ENCODE peak calls at places on chromosomes 13 and 19, in ten cellular contexts. F is heart left ventricle, S is fibroblast of the aortic adventitia, U is pancreas, M is PC-9, C is GM06990, X is thoracic aorta, B is fibroblast of pulmonary artery, T is dorsolateral prefrontal cortex, O is AG10803. D is an unnamed sample.

GRCh38 chr19:1283917-1284292 is 1.8 kb upstream of the EFNA2 start:
- DNase-seq in C (no peak), U (no peak), M (no peak), B (no peak), S (no peak), T (no peak), O (no peak), F (no peak), X (no peak), D (no peak)

GRCh38 chr13:112894673-112895481 is 74.1 kb upstream of the MCF2L start:
- DNase-seq in X (no peak), C (no peak), U (peak), O (no peak), S (no peak), M (no peak), F (peak), T (no peak), B (no peak), D (peak)

GRCh38 chr19:18021121-18021755 is 13.3 kb downstream of the ARRDC2 start:
- DNase-seq in M (peak), X (peak), O (peak), B (peak), F (peak), S (peak), U (peak), T (no peak), C (peak), D (no peak)

GRCh38 chr19:50909240-50910070 is 1.7 kb downstream of the KLK4 start:
- DNase-seq in T (no peak), S (no peak), B (peak), X (no peak), M (peak), C (peak), O (no peak), F (no peak), U (peak), D (peak)

GRCh38 chr13:104571161-104571889 is 1505.1 kb upstream of the SLC10A2 start:
- DNase-seq in C (no peak), M (peak), U (no peak), O (peak), T (peak), F (peak), S (peak), X (peak), B (peak), D (peak)

GRCh38 chr13:26011996-26012688 is 39.7 kb downstream of the SHISA2 start:
- DNase-seq in M (no peak), S (no peak), T (no peak), B (peak), C (no peak), F (no peak), O (no peak), U (no peak), X (no peak), D (peak)

GRCh38 chr13:80070024-80070703 is 270.8 kb downstream of the SPRY2 start:
- DNase-seq in O (no peak), F (no peak), X (no peak), U (no peak), S (no peak), C (no peak), M (no peak), B (no peak), T (no peak), D (peak)

GRCh38 chr13:113859311-113860050 is 4.4 kb downstream of the GAS6 start:
- DNase-seq in B (no peak), U (no peak), O (no peak), M (no peak), S (no peak), T (no peak), C (no peak), X (no peak), F (no peak), D (no peak)

GRCh38 chr13:64369121-64369520 is 2861.0 kb downstream of the PCDH9 start:
- DNase-seq in U (no peak), F (no peak), S (peak), O (no peak), M (no peak), B (peak), T (no peak), C (no peak), X (no peak), D (no peak)

GRCh38 chr19:6475321-6476108 is 6.1 kb downstream of the DENND1C start:
- DNase-seq in F (no peak), X (no peak), O (no peak), C (no peak), M (no peak), U (no peak), S (no peak), T (no peak), B (no peak), D (peak)

GRCh38 chr13:97976551-97977375 is 23.3 kb downstream of the IPO5 start:
- DNase-seq in X (peak), S (no peak), O (no peak), F (peak), M (no peak), U (no peak), B (no peak), T (peak), C (no peak), D (peak)

GRCh38 chr19:51783373-51783772 is 11.6 kb upstream of the FPR3 start:
- DNase-seq in O (peak), B (peak), F (no peak), S (peak), C (no peak), M (no peak), T (no peak), U (no peak), X (no peak), D (peak)

GRCh38 chr19:39122934-39123731 is 2.5 kb upstream of the PAK4 start:
- DNase-seq in F (no peak), C (no peak), X (no peak), S (no peak), O (no peak), T (no peak), B (no peak), U (no peak), M (no peak), D (no peak)

GRCh38 chr13:19864018-19864338 is 529 bp upstream of the ZMYM5 start:
- DNase-seq in B (peak), C (peak), F (peak), O (peak), X (no peak), U (peak), M (peak), S (peak), T (peak), D (peak)

GRCh38 chr19:17090501-17091074 is 15.0 kb downstream of the MYO9B start:
- DNase-seq in O (peak), C (no peak), U (no peak), X (no peak), T (no peak), M (no peak), F (no peak), B (peak), S (no peak), D (no peak)

GRCh38 chr13:100363874-100364273 is 224.7 kb downstream of the GGACT start:
- DNase-seq in S (peak), O (peak), X (no peak), C (no peak), U (no peak), T (no peak), M (peak), B (peak), F (no peak), D (no peak)

GRCh38 chr13:99124695-99125334 is 75.8 kb upstream of the UBAC2 start:
- DNase-seq in T (no peak), B (peak), X (no peak), S (peak), C (peak), O (peak), U (no peak), F (no peak), M (peak), D (no peak)

GRCh38 chr13:93305886-93306285 is 79.3 kb downstream of the GPC6 start:
- DNase-seq in O (no peak), T (no peak), C (no peak), X (no peak), F (no peak), B (no peak), U (no peak), M (no peak), S (peak), D (no peak)

GRCh38 chr13:43573361-43573740 is 213.4 kb downstream of the ENOX1 start:
- DNase-seq in B (peak), O (peak), F (no peak), S (no peak), M (no peak), T (no peak), U (no peak), X (no peak), C (no peak), D (peak)

GRCh38 chr19:45250832-45251451 is at the start of gene MARK4:
- DNase-seq in S (peak), F (peak), X (no peak), O (peak), U (peak), M (no peak), B (peak), C (peak), T (peak), D (peak)

GRCh38 chr19:1507763-1508506 is 4.9 kb downstream of the ADAMTSL5 start:
- DNase-seq in X (peak), S (peak), T (peak), B (peak), C (peak), F (peak), M (peak), O (peak), U (peak), D (peak)

GRCh38 chr13:48728226-48728625 is 74.5 kb downstream of the CYSLTR2 start:
- DNase-seq in F (no peak), B (no peak), O (no peak), X (no peak), U (no peak), T (no peak), M (no peak), C (no peak), S (no peak), D (no peak)

GRCh38 chr13:48726711-48727110 is 73.0 kb downstream of the CYSLTR2 start:
- DNase-seq in B (no peak), O (no peak), M (no peak), U (no peak), C (no peak), F (peak), T (no peak), S (no peak), X (no peak), D (no peak)

GRCh38 chr13:48730971-48731658 is 77.4 kb downstream of the CYSLTR2 start:
- DNase-seq in C (no peak), M (no peak), S (peak), O (peak), T (no peak), U (no peak), X (no peak), F (no peak), B (peak), D (peak)

GRCh38 chr13:48728876-48729275 is 75.1 kb downstream of the CYSLTR2 start:
- DNase-seq in O (no peak), M (no peak), F (no peak), U (no peak), S (no peak), T (no peak), B (no peak), X (no peak), C (no peak), D (no peak)

GRCh38 chr13:48727252-48728011 is 73.7 kb downstream of the CYSLTR2 start:
- DNase-seq in T (no peak), B (peak), U (no peak), C (no peak), X (no peak), F (peak), O (no peak), M (no peak), S (no peak), D (no peak)
- H3K4me3 ChIP-seq in T (no peak), B (no peak), U (no peak), C (no peak), X (no peak), F (no peak), O (no peak), M (no peak), S (no peak), D (no peak)

DNA sequence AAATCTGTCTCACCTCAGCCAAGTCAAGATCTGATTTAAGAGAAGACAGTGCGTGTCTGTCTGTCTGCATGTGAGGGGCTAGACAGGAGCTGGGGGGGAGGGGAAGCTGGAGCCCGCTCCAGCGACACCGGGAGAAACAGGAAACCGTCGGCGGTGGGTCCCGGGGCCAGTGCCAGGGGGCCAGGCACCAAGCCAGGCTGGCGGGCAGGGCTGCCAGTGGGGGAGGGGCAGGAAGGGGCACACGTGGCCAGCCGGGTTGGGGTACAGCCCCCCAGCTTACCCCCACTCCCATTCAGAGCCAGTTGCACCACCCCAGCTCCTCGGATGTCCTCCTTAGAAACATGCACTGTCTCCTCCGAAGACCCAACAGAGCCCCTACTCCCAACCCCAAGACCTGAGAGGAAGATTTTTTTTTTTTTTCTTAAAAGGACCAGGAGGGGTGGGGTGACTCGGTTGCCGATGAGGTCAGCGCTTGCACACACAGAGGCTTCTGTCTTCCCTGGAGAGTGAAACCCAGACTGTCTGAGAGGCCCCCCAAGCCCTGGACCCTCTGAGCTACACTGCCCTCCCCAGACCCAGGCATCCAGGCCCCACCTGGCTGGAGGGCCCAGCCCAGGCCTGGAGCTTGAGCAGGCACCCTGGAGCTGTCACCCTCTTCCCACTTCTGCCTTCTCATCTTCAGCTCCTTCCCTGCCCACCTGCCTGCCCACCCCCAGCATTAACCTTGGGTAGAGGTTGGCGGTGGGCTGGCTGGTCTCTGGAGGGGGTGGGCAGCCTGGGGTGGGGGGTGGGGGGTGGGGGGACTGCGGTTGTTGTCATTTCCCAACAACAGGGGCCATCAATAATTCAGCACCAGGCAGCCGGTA is 4.0 kb downstream of the ERF start:
- DNase-seq in T (no peak), M (no peak), C (no peak), F (peak), B (peak), X (no peak), O (peak), S (peak), U (peak), D (no peak)
- H3K4me3 ChIP-seq in T (peak), M (no peak), C (no peak), F (peak), B (peak), X (peak), O (peak), S (peak), U (no peak), D (no peak)

GRCh38 chr19:19661141-19661674 is 2.3 kb downstream of the ATP13A1 start:
- DNase-seq in U (no peak), O (no peak), C (no peak), X (no peak), S (no peak), F (no peak), T (no peak), B (no peak), M (no peak), D (no peak)
- H3K4me3 ChIP-seq in U (no peak), O (no peak), C (peak), X (peak), S (peak), F (no peak), T (no peak), B (no peak), M (no peak), D (no peak)

DNA sequence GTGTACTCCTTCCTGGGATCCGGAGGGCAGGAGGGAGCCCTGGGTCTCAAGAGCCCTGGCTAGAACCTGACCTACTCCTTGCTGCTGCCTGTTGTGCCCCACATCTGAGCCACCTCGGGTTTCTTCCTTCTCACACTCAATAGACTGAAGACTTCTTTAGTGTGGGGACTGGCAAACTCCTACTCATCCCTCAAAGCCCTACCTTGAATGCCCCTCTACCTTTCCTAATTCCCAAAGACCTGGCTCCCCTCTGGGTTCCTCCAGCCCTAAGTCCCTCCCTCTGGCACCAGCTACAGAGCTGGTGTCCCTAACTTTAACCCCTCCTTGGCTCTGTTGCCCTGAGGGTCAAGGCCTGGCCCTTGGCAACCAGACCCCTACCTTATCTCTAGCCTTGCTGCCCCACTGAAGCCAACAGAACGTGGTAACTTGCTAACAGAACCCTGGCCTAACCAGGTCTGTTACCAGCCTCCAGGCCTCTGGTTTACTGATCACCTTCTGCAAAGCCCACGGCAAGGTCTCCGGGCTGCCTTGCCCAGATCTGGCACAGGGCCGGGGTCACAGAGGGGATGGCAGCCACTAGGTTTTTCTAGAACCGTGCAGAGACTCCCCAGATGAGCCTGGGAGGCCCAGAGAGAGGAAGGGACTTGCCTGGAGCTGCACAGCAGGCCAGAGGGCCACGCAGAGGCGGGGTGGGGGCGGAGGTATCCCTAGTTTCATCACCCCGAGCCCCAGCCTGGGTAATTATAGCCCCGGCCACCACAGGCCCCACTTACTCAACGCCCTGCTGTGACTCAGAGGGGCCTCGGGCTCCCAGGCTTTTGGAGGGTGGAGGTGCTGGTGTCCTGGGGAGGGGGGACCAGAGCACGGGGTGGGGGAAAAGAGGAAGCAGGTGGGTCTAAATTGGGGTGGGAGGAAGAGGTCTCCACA is 15.3 kb downstream of the ZBTB7A start:
- DNase-seq in F (no peak), S (peak), M (peak), O (peak), B (no peak), X (no peak), T (no peak), U (no peak), C (no peak), D (no peak)
- H3K4me3 ChIP-seq in F (no peak), S (no peak), M (peak), O (no peak), B (no peak), X (no peak), T (no peak), U (no peak), C (peak), D (no peak)

DNA sequence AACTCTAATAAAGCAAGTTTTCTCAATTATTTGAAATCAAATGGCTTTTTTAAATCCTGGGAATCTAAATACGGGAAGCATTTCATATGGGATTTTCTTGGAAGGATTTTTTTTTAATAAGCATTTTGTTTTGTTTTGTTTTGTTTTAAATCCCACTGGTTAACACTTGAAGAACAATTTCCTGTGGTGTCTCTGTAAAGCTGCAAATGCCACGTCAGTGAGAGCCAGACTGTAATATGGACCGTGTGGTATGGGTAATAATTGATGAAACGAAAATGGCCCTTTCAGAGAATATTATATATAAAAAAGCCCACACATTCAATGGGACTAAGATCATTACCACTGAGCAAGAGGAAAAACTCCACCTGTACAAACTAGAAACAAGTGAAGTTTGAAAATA is 33.9 kb upstream of the MIR17HG start:
- DNase-seq in U (no peak), B (no peak), O (no peak), C (no peak), T (no peak), S (no peak), X (no peak), F (no peak), M (no peak), D (no peak)
- H3K4me3 ChIP-seq in U (no peak), B (no peak), O (no peak), C (peak), T (peak), S (no peak), X (peak), F (no peak), M (no peak), D (no peak)